ENCODE peak calls at places on chromosomes 5 and 9, in ten cellular contexts. D is NCI-H526 treated with DMSO at 0.1 percent for 48 hours; N is NCI-H1105; V is retina; S is small intestine; Y is stimulated activated CD4-positive, alpha-beta T cell treated with anti-CD3 and anti-CD28 coated beads, TNF-alpha, amount 100 ng/mL, for 24 hours; I is CD4-positive, CD25-positive, alpha-beta regulatory T cell; F is mucosa of gallbladder; H is GM23248; A is left cardiac atrium. P is an unnamed sample.

GRCh38 chr9:79662553-79662956 is 90.8 kb downstream of the TLE4 start:
- DNase-seq in S (no peak), V (peak), D (peak), I (no peak), F (no peak), N (no peak), A (no peak), H (peak), Y (no peak), P (no peak)

GRCh38 chr9:94985649-94986048 is 259.1 kb downstream of the AOPEP start:
- DNase-seq in I (no peak), F (no peak), H (no peak), V (no peak), D (no peak), Y (no peak), N (no peak), S (no peak), A (no peak), P (no peak)

GRCh38 chr9:2159521-2160417 is 144.6 kb downstream of the SMARCA2 start:
- DNase-seq in Y (no peak), S (peak), I (peak), F (no peak), A (no peak), V (peak), D (no peak), N (no peak), H (peak), P (no peak)

GRCh38 chr9:127858041-127858512 is 3.6 kb upstream of the ENG start:
- DNase-seq in F (no peak), V (peak), S (peak), D (no peak), A (peak), H (peak), I (no peak), N (peak), Y (no peak), P (no peak)

GRCh38 chr5:134139377-134139851 is 24.9 kb downstream of the TCF7 start:
- DNase-seq in V (no peak), I (no peak), S (no peak), N (no peak), F (no peak), H (no peak), A (peak), Y (no peak), D (no peak), P (no peak)

GRCh38 chr5:176803943-176804498 is 6.3 kb upstream of the UNC5A start:
- DNase-seq in D (no peak), Y (no peak), S (no peak), V (no peak), A (no peak), F (no peak), N (no peak), H (peak), I (peak), P (no peak)

GRCh38 chr5:32845171-32845570 is 134.1 kb downstream of the NPR3 start:
- DNase-seq in F (no peak), I (no peak), V (no peak), N (no peak), D (no peak), A (no peak), S (no peak), Y (no peak), H (no peak), P (no peak)

GRCh38 chr9:89771205-89771604 is 166.4 kb downstream of the GADD45G start:
- DNase-seq in A (no peak), V (no peak), F (no peak), D (no peak), I (no peak), N (no peak), S (no peak), H (no peak), Y (no peak), P (no peak)

GRCh38 chr9:95031711-95032461 is 285.6 kb downstream of the FANCC start:
- DNase-seq in S (no peak), D (peak), V (peak), H (no peak), A (no peak), F (no peak), Y (no peak), N (peak), I (no peak), P (no peak)

GRCh38 chr9:108442604-108443277 is 413.0 kb downstream of the ACTL7B start:
- DNase-seq in Y (no peak), I (no peak), N (no peak), V (peak), F (no peak), A (no peak), H (no peak), S (no peak), D (no peak), P (no peak)

GRCh38 chr9:114602620-114603019 is 8.5 kb upstream of the TMEM268 start:
- DNase-seq in H (no peak), Y (no peak), V (no peak), A (no peak), N (no peak), S (no peak), D (no peak), F (no peak), I (no peak), P (no peak)

GRCh38 chr9:91178281-91179236 is 183.2 kb downstream of the AUH start:
- DNase-seq in N (no peak), S (no peak), D (no peak), H (no peak), V (no peak), F (peak), Y (no peak), I (no peak), A (no peak), P (no peak)

GRCh38 chr5:142441638-142442037 is 116.8 kb upstream of the SPRY4 start:
- DNase-seq in F (no peak), N (no peak), D (no peak), I (peak), S (no peak), H (peak), Y (no peak), A (no peak), V (no peak), P (peak)

GRCh38 chr9:18338042-18338441 is 135.9 kb upstream of the ADAMTSL1 start:
- DNase-seq in D (no peak), A (no peak), N (no peak), Y (no peak), V (no peak), F (no peak), I (no peak), H (peak), S (no peak), P (no peak)

GRCh38 chr5:112554089-112554977 is 135.3 kb upstream of the EPB41L4A start:
- DNase-seq in H (peak), V (no peak), F (no peak), A (peak), Y (no peak), I (no peak), S (no peak), D (no peak), N (no peak), P (no peak)

GRCh38 chr9:95821999-95822398 is 53.5 kb upstream of the ERCC6L2 start:
- DNase-seq in H (no peak), D (no peak), I (no peak), S (no peak), V (no peak), A (no peak), N (no peak), Y (no peak), F (no peak), P (no peak)

GRCh38 chr5:149550267-149550582 is 1.0 kb downstream of the CSNK1A1 start:
- DNase-seq in F (no peak), A (no peak), V (peak), D (no peak), N (no peak), Y (no peak), S (no peak), I (no peak), H (peak), P (no peak)

GRCh38 chr9:14344846-14345585 is 31.1 kb upstream of the NFIB start:
- DNase-seq in V (peak), H (no peak), I (no peak), A (no peak), D (no peak), F (no peak), Y (no peak), N (peak), S (no peak), P (no peak)

GRCh38 chr5:34580983-34581382 is 75.1 kb upstream of the RAI14 start:
- DNase-seq in V (no peak), I (no peak), S (no peak), D (no peak), H (no peak), N (no peak), A (no peak), Y (no peak), F (no peak), P (no peak)

GRCh38 chr9:133705576-133705975 is 32.6 kb downstream of the SARDH start:
- DNase-seq in D (no peak), I (no peak), F (no peak), N (no peak), A (peak), Y (no peak), S (no peak), H (no peak), V (no peak), P (no peak)

GRCh38 chr9:71806916-71807315 is 38.6 kb upstream of the CEMIP2 start:
- DNase-seq in A (peak), N (peak), D (peak), Y (peak), I (peak), F (peak), S (peak), H (peak), V (peak), P (peak)

GRCh38 chr5:135511858-135512257 is 23.9 kb downstream of the NEUROG1 start:
- DNase-seq in F (no peak), I (no peak), A (no peak), V (no peak), N (peak), S (peak), H (no peak), Y (no peak), D (no peak), P (no peak)

GRCh38 chr5:99955962-99956361 is 579.2 kb upstream of the FAM174A start:
- DNase-seq in I (no peak), N (no peak), S (no peak), D (no peak), H (no peak), V (no peak), Y (no peak), A (no peak), F (no peak), P (no peak)

GRCh38 chr9:27602107-27602836 is 29.0 kb upstream of the C9orf72 start:
- DNase-seq in D (no peak), F (no peak), I (no peak), S (no peak), V (no peak), A (no peak), H (no peak), N (peak), Y (no peak), P (no peak)

GRCh38 chr9:37676411-37676830 is 25.7 kb downstream of the FRMPD1 start:
- DNase-seq in Y (no peak), N (peak), H (no peak), F (no peak), A (no peak), S (peak), V (peak), D (no peak), I (no peak), P (no peak)

GRCh38 chr5:72145351-72145750 is 38.1 kb downstream of the MAP1B start:
- DNase-seq in S (no peak), I (no peak), V (peak), A (no peak), N (peak), H (peak), Y (no peak), F (no peak), D (no peak), P (no peak)

GRCh38 chr9:72734631-72735030 is 213.2 kb downstream of the TMC1 start:
- DNase-seq in Y (no peak), N (no peak), A (no peak), H (no peak), F (no peak), S (no peak), V (no peak), D (no peak), I (no peak), P (no peak)

GRCh38 chr5:74433255-74434123 is 207.0 kb downstream of the ENC1 start:
- DNase-seq in S (no peak), V (peak), D (no peak), I (no peak), F (no peak), N (no peak), A (peak), Y (no peak), H (peak), P (no peak)

GRCh38 chr5:4043135-4043534 is 447.5 kb downstream of the IRX1 start:
- DNase-seq in H (no peak), I (no peak), V (no peak), N (no peak), Y (no peak), A (no peak), F (no peak), S (no peak), D (no peak), P (no peak)

P was measured in HCT116.